ENCODE peak calls at places on chromosomes 12 and 14, in nine cellular contexts. One of them, this sample, is unnamed.

GRCh38 chr14:99189201-99189801 is 82.7 kb downstream of the BCL11B start:
- DNase-seq in type B pancreatic cell: no peak
- DNase-seq in ovary: no peak
- DNase-seq in astrocyte: no peak
- DNase-seq in astrocyte of the cerebellum: no peak
- DNase-seq in endothelial cell of umbilical vein: no peak
- DNase-seq in fibroblast of pulmonary artery: no peak
- DNase-seq in lower leg skin: no peak
- DNase-seq in left lung: peak
- DNase-seq in this sample: no peak

GRCh38 chr12:106760184-106760531 is 14.3 kb upstream of the RIC8B start:
- DNase-seq in ovary: no peak
- DNase-seq in endothelial cell of umbilical vein: no peak
- DNase-seq in left lung: no peak
- DNase-seq in fibroblast of pulmonary artery: peak
- DNase-seq in lower leg skin: no peak
- DNase-seq in type B pancreatic cell: no peak
- DNase-seq in astrocyte of the cerebellum: no peak
- DNase-seq in astrocyte: no peak
- DNase-seq in this sample: no peak

GRCh38 chr14:21771671-21772070 is 98.1 kb upstream of the OR4E1 start:
- DNase-seq in type B pancreatic cell: no peak
- DNase-seq in lower leg skin: no peak
- DNase-seq in astrocyte of the cerebellum: no peak
- DNase-seq in endothelial cell of umbilical vein: no peak
- DNase-seq in left lung: no peak
- DNase-seq in fibroblast of pulmonary artery: no peak
- DNase-seq in ovary: no peak
- DNase-seq in astrocyte: no peak
- DNase-seq in this sample: no peak

GRCh38 chr14:61620130-61620946 is 75.0 kb upstream of the HIF1A start:
- DNase-seq in astrocyte: peak
- DNase-seq in endothelial cell of umbilical vein: peak
- DNase-seq in astrocyte of the cerebellum: peak
- DNase-seq in lower leg skin: no peak
- DNase-seq in type B pancreatic cell: no peak
- DNase-seq in fibroblast of pulmonary artery: peak
- DNase-seq in left lung: no peak
- DNase-seq in ovary: no peak
- DNase-seq in this sample: peak

GRCh38 chr12:81992461-81992860 is 233.3 kb upstream of the PPFIA2 start:
- DNase-seq in ovary: no peak
- DNase-seq in astrocyte of the cerebellum: no peak
- DNase-seq in endothelial cell of umbilical vein: peak
- DNase-seq in left lung: no peak
- DNase-seq in fibroblast of pulmonary artery: no peak
- DNase-seq in astrocyte: no peak
- DNase-seq in lower leg skin: no peak
- DNase-seq in type B pancreatic cell: no peak
- DNase-seq in this sample: no peak

GRCh38 chr12:41956353-41956752 is 188.3 kb downstream of the GXYLT1 start:
- DNase-seq in type B pancreatic cell: no peak
- DNase-seq in endothelial cell of umbilical vein: no peak
- DNase-seq in left lung: no peak
- DNase-seq in lower leg skin: no peak
- DNase-seq in fibroblast of pulmonary artery: no peak
- DNase-seq in astrocyte of the cerebellum: peak
- DNase-seq in astrocyte: peak
- DNase-seq in ovary: no peak
- DNase-seq in this sample: no peak

GRCh38 chr14:100383727-100384158 is 60.6 kb downstream of the SLC25A47 start:
- DNase-seq in ovary: peak
- DNase-seq in astrocyte: no peak
- DNase-seq in fibroblast of pulmonary artery: peak
- DNase-seq in left lung: peak
- DNase-seq in type B pancreatic cell: no peak
- DNase-seq in endothelial cell of umbilical vein: peak
- DNase-seq in astrocyte of the cerebellum: no peak
- DNase-seq in lower leg skin: peak
- DNase-seq in this sample: peak

GRCh38 chr14:102500190-102500661 is 9.3 kb downstream of the ANKRD9 start:
- DNase-seq in astrocyte of the cerebellum: peak
- DNase-seq in fibroblast of pulmonary artery: peak
- DNase-seq in type B pancreatic cell: no peak
- DNase-seq in astrocyte: peak
- DNase-seq in lower leg skin: peak
- DNase-seq in endothelial cell of umbilical vein: peak
- DNase-seq in ovary: no peak
- DNase-seq in left lung: no peak
- DNase-seq in this sample: peak

GRCh38 chr14:67941456-67942018 is 122.0 kb downstream of the RAD51B start:
- DNase-seq in type B pancreatic cell: no peak
- DNase-seq in left lung: no peak
- DNase-seq in endothelial cell of umbilical vein: no peak
- DNase-seq in astrocyte of the cerebellum: peak
- DNase-seq in lower leg skin: no peak
- DNase-seq in astrocyte: peak
- DNase-seq in fibroblast of pulmonary artery: peak
- DNase-seq in ovary: no peak
- DNase-seq in this sample: peak

GRCh38 chr14:97634786-97635185 is 837.6 kb downstream of the VRK1 start:
- DNase-seq in ovary: no peak
- DNase-seq in astrocyte of the cerebellum: no peak
- DNase-seq in fibroblast of pulmonary artery: no peak
- DNase-seq in type B pancreatic cell: no peak
- DNase-seq in endothelial cell of umbilical vein: no peak
- DNase-seq in left lung: no peak
- DNase-seq in astrocyte: no peak
- DNase-seq in lower leg skin: no peak
- DNase-seq in this sample: peak

GRCh38 chr12:124636138-124636968 is 68.9 kb upstream of the NCOR2 start:
- DNase-seq in endothelial cell of umbilical vein: no peak
- DNase-seq in astrocyte of the cerebellum: no peak
- DNase-seq in left lung: no peak
- DNase-seq in fibroblast of pulmonary artery: peak
- DNase-seq in type B pancreatic cell: no peak
- DNase-seq in ovary: no peak
- DNase-seq in lower leg skin: peak
- DNase-seq in astrocyte: peak
- DNase-seq in this sample: peak

GRCh38 chr14:24108336-24108874 is 6.2 kb upstream of the DCAF11 start:
- DNase-seq in left lung: no peak
- DNase-seq in type B pancreatic cell: no peak
- DNase-seq in endothelial cell of umbilical vein: no peak
- DNase-seq in astrocyte: no peak
- DNase-seq in fibroblast of pulmonary artery: no peak
- DNase-seq in ovary: no peak
- DNase-seq in astrocyte of the cerebellum: no peak
- DNase-seq in lower leg skin: no peak
- DNase-seq in this sample: no peak

GRCh38 chr12:69007166-69007857 is 74.3 kb upstream of the CPM start:
- DNase-seq in ovary: peak
- DNase-seq in type B pancreatic cell: no peak
- DNase-seq in astrocyte: peak
- DNase-seq in lower leg skin: no peak
- DNase-seq in astrocyte of the cerebellum: peak
- DNase-seq in fibroblast of pulmonary artery: peak
- DNase-seq in endothelial cell of umbilical vein: no peak
- DNase-seq in left lung: no peak
- DNase-seq in this sample: peak

DNA sequence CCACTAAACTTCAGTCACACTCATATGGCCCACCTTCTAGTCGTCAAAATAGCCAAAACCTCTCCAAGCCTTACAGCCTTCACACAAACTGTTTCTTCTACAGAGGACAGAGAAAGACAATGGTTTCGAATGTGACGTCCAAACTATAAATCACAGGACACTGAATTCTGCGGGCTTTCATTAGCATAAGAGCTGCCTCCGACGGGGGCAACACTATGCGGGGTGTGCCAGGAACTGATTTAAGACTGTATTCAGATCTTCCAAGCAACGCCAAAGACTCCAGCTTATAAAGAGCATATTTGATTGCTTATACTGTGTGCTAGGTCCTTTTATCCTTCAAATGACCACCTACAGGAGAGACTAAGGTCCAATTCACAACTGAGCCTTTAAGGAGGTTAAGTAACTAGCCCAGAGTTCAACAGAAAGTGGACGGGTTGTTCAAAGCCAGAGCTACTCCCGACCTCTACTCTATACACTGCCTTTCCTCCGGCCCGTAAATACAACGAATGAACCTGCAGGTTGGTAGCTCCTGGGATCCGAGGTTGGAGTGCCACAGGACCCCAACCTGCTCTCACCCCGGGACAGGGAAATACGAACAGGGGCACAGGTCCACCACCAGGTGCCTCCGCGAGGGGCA is 574 bp downstream of the L2HGDH start:
- DNase-seq in fibroblast of pulmonary artery: no peak
- DNase-seq in lower leg skin: no peak
- DNase-seq in left lung: no peak
- DNase-seq in astrocyte of the cerebellum: no peak
- DNase-seq in ovary: no peak
- DNase-seq in astrocyte: no peak
- DNase-seq in endothelial cell of umbilical vein: peak
- DNase-seq in type B pancreatic cell: no peak
- DNase-seq in this sample: no peak
- TF ChIP-seq CTCF in fibroblast of pulmonary artery: peak
- TF ChIP-seq CTCF in lower leg skin: no peak
- TF ChIP-seq CTCF in left lung: no peak
- TF ChIP-seq CTCF in astrocyte of the cerebellum: peak
- TF ChIP-seq CTCF in ovary: peak
- TF ChIP-seq CTCF in astrocyte: peak
- TF ChIP-seq CTCF in endothelial cell of umbilical vein: no peak
- TF ChIP-seq CTCF in type B pancreatic cell: peak
- TF ChIP-seq CTCF in this sample: peak

DNA sequence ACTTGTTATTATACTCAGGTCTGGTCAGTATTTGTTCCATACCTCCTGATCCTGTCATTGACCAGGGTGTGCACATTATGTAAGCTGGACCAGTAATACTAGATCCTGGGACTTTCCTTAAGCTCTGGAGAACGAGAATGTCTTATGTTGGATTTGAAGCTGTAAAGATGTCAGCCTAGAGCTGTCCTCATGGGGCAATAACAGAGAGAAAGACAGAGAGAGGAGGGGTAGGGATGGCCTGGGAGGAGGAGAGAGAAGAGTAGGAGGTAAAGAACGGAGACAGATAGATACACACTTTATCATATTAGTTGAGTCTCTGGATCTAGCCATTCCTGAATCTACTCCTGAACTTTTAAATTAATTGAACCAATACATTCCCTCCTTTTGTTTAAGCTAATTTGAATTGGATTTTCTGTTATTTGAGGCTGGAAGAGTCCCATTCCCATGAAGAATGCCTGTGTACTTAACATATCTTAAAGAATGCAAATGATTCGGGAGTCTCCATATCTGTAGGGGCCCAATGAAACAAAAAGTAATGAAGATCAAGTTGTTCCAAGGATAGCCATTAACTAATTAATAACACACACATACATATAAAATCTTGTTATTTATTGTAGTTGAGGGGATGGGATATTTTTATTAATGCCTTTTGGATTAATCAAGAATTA is 55.9 kb downstream of the PLEKHA5 start:
- DNase-seq in type B pancreatic cell: no peak
- DNase-seq in fibroblast of pulmonary artery: no peak
- DNase-seq in endothelial cell of umbilical vein: no peak
- DNase-seq in astrocyte of the cerebellum: no peak
- DNase-seq in left lung: no peak
- DNase-seq in astrocyte: no peak
- DNase-seq in lower leg skin: no peak
- DNase-seq in ovary: no peak
- DNase-seq in this sample: no peak
- TF ChIP-seq CTCF in type B pancreatic cell: no peak
- TF ChIP-seq CTCF in fibroblast of pulmonary artery: no peak
- TF ChIP-seq CTCF in endothelial cell of umbilical vein: no peak
- TF ChIP-seq CTCF in astrocyte of the cerebellum: no peak
- TF ChIP-seq CTCF in left lung: no peak
- TF ChIP-seq CTCF in astrocyte: no peak
- TF ChIP-seq CTCF in lower leg skin: no peak
- TF ChIP-seq CTCF in ovary: no peak
- TF ChIP-seq CTCF in this sample: no peak

DNA sequence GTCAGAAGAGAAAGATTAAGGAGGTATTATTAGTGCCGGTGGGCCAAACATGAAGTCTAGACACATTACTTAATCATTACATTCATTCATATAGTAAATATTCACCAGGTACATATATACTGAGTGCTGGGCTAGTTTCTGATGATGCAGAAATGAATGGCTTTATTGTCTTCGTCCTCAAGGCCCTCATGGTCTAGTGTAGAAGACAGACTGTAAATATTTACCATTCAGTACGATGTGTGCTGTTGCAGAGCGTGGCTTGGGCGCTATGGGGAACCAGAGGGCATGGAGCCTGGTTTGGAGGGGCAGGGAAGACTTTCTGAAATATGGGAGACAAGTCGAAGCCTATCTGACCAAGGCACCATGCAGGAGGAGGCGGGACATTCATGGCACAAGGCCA is 37.0 kb upstream of the TCL1B start:
- DNase-seq in lower leg skin: no peak
- DNase-seq in left lung: no peak
- DNase-seq in type B pancreatic cell: no peak
- DNase-seq in astrocyte: no peak
- DNase-seq in astrocyte of the cerebellum: no peak
- DNase-seq in endothelial cell of umbilical vein: no peak
- DNase-seq in ovary: no peak
- DNase-seq in fibroblast of pulmonary artery: no peak
- DNase-seq in this sample: no peak
- TF ChIP-seq CTCF in lower leg skin: no peak
- TF ChIP-seq CTCF in left lung: no peak
- TF ChIP-seq CTCF in type B pancreatic cell: no peak
- TF ChIP-seq CTCF in astrocyte: no peak
- TF ChIP-seq CTCF in astrocyte of the cerebellum: no peak
- TF ChIP-seq CTCF in endothelial cell of umbilical vein: no peak
- TF ChIP-seq CTCF in ovary: no peak
- TF ChIP-seq CTCF in fibroblast of pulmonary artery: no peak
- TF ChIP-seq CTCF in this sample: no peak

GRCh38 chr14:94542811-94543449 is 18.3 kb upstream of the SERPINA4 start:
- DNase-seq in endothelial cell of umbilical vein: no peak
- DNase-seq in fibroblast of pulmonary artery: peak
- DNase-seq in type B pancreatic cell: no peak
- DNase-seq in astrocyte of the cerebellum: no peak
- DNase-seq in left lung: no peak
- DNase-seq in lower leg skin: no peak
- DNase-seq in ovary: no peak
- DNase-seq in astrocyte: no peak
- DNase-seq in this sample: no peak

GRCh38 chr14:94545131-94545841 is 16.0 kb upstream of the SERPINA4 start:
- DNase-seq in fibroblast of pulmonary artery: peak
- DNase-seq in left lung: no peak
- DNase-seq in astrocyte of the cerebellum: peak
- DNase-seq in astrocyte: peak
- DNase-seq in ovary: no peak
- DNase-seq in type B pancreatic cell: no peak
- DNase-seq in lower leg skin: no peak
- DNase-seq in endothelial cell of umbilical vein: no peak
- DNase-seq in this sample: no peak

GRCh38 chr14:94544726-94545125 is 16.5 kb upstream of the SERPINA4 start:
- DNase-seq in fibroblast of pulmonary artery: no peak
- DNase-seq in lower leg skin: no peak
- DNase-seq in left lung: no peak
- DNase-seq in endothelial cell of umbilical vein: no peak
- DNase-seq in astrocyte of the cerebellum: no peak
- DNase-seq in type B pancreatic cell: no peak
- DNase-seq in ovary: no peak
- DNase-seq in astrocyte: no peak
- DNase-seq in this sample: no peak

GRCh38 chr14:94542111-94542810 is 19.0 kb upstream of the SERPINA4 start:
- DNase-seq in type B pancreatic cell: no peak
- DNase-seq in astrocyte: peak
- DNase-seq in endothelial cell of umbilical vein: peak
- DNase-seq in lower leg skin: no peak
- DNase-seq in left lung: no peak
- DNase-seq in astrocyte of the cerebellum: no peak
- DNase-seq in fibroblast of pulmonary artery: peak
- DNase-seq in ovary: no peak
- DNase-seq in this sample: peak

GRCh38 chr14:94543450-94544123 is 17.7 kb upstream of the SERPINA4 start:
- DNase-seq in endothelial cell of umbilical vein: no peak
- DNase-seq in fibroblast of pulmonary artery: no peak
- DNase-seq in astrocyte: no peak
- DNase-seq in astrocyte of the cerebellum: no peak
- DNase-seq in lower leg skin: peak
- DNase-seq in type B pancreatic cell: no peak
- DNase-seq in ovary: peak
- DNase-seq in left lung: no peak
- DNase-seq in this sample: no peak
- TF ChIP-seq CTCF in endothelial cell of umbilical vein: no peak
- TF ChIP-seq CTCF in fibroblast of pulmonary artery: no peak
- TF ChIP-seq CTCF in astrocyte: no peak
- TF ChIP-seq CTCF in astrocyte of the cerebellum: no peak
- TF ChIP-seq CTCF in lower leg skin: no peak
- TF ChIP-seq CTCF in type B pancreatic cell: no peak
- TF ChIP-seq CTCF in ovary: peak
- TF ChIP-seq CTCF in left lung: no peak
- TF ChIP-seq CTCF in this sample: no peak